ENCODE peak calls at places on chromosomes 4 and X, in five cellular contexts. L, H, I, B and E are unnamed samples.

GRCh38 chrX:57652705-57653104 is 27.4 kb downstream of the NLRP2B start:
- DNase-seq in I (no peak), H (no peak), L (no peak), B (no peak), E (no peak)

GRCh38 chrX:77572322-77572721 is 125.1 kb downstream of the FGF16 start:
- DNase-seq in L (no peak), B (no peak), H (peak; percentile 43), I (peak; percentile 60), E (no peak)

GRCh38 chr4:85445058-85445639 is 29.8 kb upstream of the ARHGAP24 start:
- DNase-seq in B (no peak), L (no peak), I (no peak), H (no peak), E (no peak)

GRCh38 chrX:43870011-43870410 is 12.2 kb downstream of the MAOB start:
- DNase-seq in H (no peak), L (no peak), I (no peak), B (no peak), E (no peak)

GRCh38 chr4:54400802-54401201 is 171.7 kb downstream of the PDGFRA start:
- DNase-seq in B (peak; percentile 13), H (peak; percentile 80), I (peak; percentile 84), L (no peak), E (no peak)

GRCh38 chrX:102043380-102043779 is 82.1 kb upstream of the TCEAL2 start:
- DNase-seq in I (no peak), B (no peak), H (no peak), L (no peak), E (no peak)

GRCh38 chr4:142408003-142408441 is 438.1 kb downstream of the INPP4B start:
- DNase-seq in L (no peak), H (no peak), B (no peak), I (peak; percentile 98), E (no peak)

GRCh38 chrX:70437011-70437410 is 7.6 kb upstream of the DLG3 start:
- DNase-seq in H (no peak), L (no peak), B (no peak), I (no peak), E (no peak)

GRCh38 chr4:10421344-10422055 is 35.7 kb downstream of the ZNF518B start:
- DNase-seq in H (no peak), I (peak; percentile 7), L (no peak), B (no peak), E (no peak)

GRCh38 chrX:118773782-118774181 is 46.4 kb downstream of the IL13RA1 start:
- DNase-seq in B (no peak), L (no peak), H (no peak), I (peak; percentile 92), E (no peak)

GRCh38 chrX:146435472-146435871 is 374.1 kb upstream of the CXorf51B start:
- DNase-seq in B (no peak), H (no peak), L (no peak), I (no peak), E (no peak)

GRCh38 chr4:88592600-88593448 is 544 bp downstream of the HERC3 start:
- DNase-seq in L (peak; percentile 85), B (peak; percentile 84), I (peak; percentile 83), H (peak; percentile 68), E (peak; percentile 78)

GRCh38 chr4:80255374-80256095 is 10.9 kb upstream of the FGF5 start:
- DNase-seq in B (no peak), L (no peak), H (peak; percentile 58), I (peak; percentile 8), E (no peak)

GRCh38 chr4:140252742-140253555 is 99.0 kb upstream of the MAML3 start:
- DNase-seq in L (peak; percentile 97), H (peak; percentile 56), B (peak; percentile 50), I (peak; percentile 78), E (peak; percentile 88)

GRCh38 chr4:108166441-108167315 is 2.1 kb downstream of the LEF1 start:
- DNase-seq in H (no peak), L (peak; percentile 90), B (peak; percentile 83), I (peak; percentile 16), E (peak; percentile 85)

GRCh38 chr4:147942729-147943128 is 210.8 kb downstream of the ARHGAP10 start:
- DNase-seq in I (no peak), L (no peak), H (peak; percentile 47), B (no peak), E (peak; percentile 66)

GRCh38 chr4:22237155-22237751 is 278.6 kb downstream of the ADGRA3 start:
- DNase-seq in H (peak; percentile 13), I (peak; percentile 37), L (peak; percentile 93), B (peak; percentile 8), E (peak; percentile 76)

GRCh38 chrX:131812847-131813825 is 210.0 kb upstream of the STK26 start:
- DNase-seq in I (peak; percentile 21), L (no peak), B (peak; percentile 71), H (peak; percentile 79), E (no peak)

GRCh38 chr4:3041192-3042142 is 32.9 kb downstream of the HTT-AS start:
- DNase-seq in L (peak; percentile 72), B (no peak), I (peak; percentile 63), H (peak; percentile 48), E (no peak)

GRCh38 chrX:71652405-71652804 is 14.9 kb upstream of the LOC101059915 start:
- DNase-seq in B (peak; percentile 65), I (peak; percentile 72), L (peak; percentile 76), H (peak; percentile 59), E (peak; percentile 61)

GRCh38 chrX:115367455-115367854 is 77.9 kb downstream of the LUZP4 start:
- DNase-seq in B (no peak), I (no peak), L (no peak), H (peak; percentile 56), E (no peak)

GRCh38 chr4:8594097-8595038 is 1.8 kb downstream of the CPZ start:
- DNase-seq in L (peak; percentile 89), B (peak; percentile 84), I (peak; percentile 81), H (peak; percentile 72), E (peak; percentile 93)

GRCh38 chr4:56326363-56326762 is 60.9 kb downstream of the AASDH start:
- DNase-seq in I (peak; percentile 41), L (no peak), H (peak; percentile 3), B (no peak), E (no peak)

GRCh38 chrX:53089224-53089842 is 4.6 kb upstream of the KANTR start:
- DNase-seq in L (no peak), I (peak; percentile 62), B (peak; percentile 59), H (peak; percentile 68), E (peak; percentile 52)

GRCh38 chr4:173417833-173418232 is 18.9 kb upstream of the SCRG1 start:
- DNase-seq in B (no peak), I (peak; percentile 82), L (no peak), H (no peak), E (no peak)

GRCh38 chrX:137432609-137433008 is 133.3 kb upstream of the ZIC3 start:
- DNase-seq in L (peak; percentile 86), B (peak; percentile 24), H (no peak), I (peak; percentile 41), E (peak; percentile 51)

GRCh38 chr4:128068927-128069326 is 7.8 kb downstream of the LARP1B start:
- DNase-seq in H (peak; percentile 24), I (peak; percentile 53), B (peak; percentile 45), L (peak; percentile 82), E (peak; percentile 21)

GRCh38 chr4:93829531-93830089 is 1.1 kb downstream of the ATOH1 start:
- DNase-seq in B (no peak), I (no peak), H (no peak), L (peak; percentile 75), E (peak; percentile 76)
- TF ChIP-seq CTCF in B (no peak), I (no peak), H (no peak), L (no peak), E (no peak)

DNA sequence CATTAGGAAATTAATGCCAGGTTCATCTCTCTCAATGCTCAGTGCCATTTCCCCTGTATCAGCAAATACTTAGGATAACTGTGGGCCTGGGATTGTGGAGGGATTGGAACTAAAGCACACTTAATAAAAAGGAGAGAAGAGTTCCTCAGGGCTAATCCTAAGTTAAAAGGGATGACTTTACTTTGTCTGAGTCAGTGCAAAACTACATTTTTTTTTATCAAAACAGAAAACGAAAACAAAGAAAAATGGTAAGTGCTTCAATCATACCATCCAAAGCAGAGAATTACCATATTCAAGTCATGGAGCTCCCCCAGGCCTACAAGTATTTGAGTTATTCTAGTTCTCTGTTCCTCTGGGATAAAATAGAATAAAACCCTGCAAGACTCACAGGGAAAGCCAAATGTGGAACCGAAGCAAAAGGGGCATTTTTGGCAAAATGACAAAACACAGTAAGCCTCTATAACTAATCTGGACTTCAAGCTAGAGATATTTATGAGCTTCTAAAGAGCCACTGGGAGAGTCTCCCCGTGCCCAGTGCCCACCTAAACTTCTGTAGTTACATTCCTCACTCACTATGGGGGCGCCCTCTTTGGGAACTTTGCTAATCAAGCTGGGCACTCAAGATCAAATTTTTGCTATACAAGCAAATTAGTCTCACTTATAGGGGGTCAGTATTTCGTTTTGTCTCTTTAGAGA is 53.4 kb downstream of the PALLD start:
- DNase-seq in H (peak; percentile 31), L (no peak), I (peak; percentile 4), B (no peak), E (no peak)
- H3K9ac ChIP-seq in H (no peak overlapping the region), L (no peak overlapping the region), I (no peak overlapping the region), B (no peak overlapping the region), E (no peak overlapping the region)

GRCh38 chr4:40916880-40917279 is 167.1 kb downstream of the NSUN7 start:
- DNase-seq in H (no peak), I (peak; percentile 23), L (peak; percentile 92), B (peak; percentile 68), E (peak; percentile 44)
- TF ChIP-seq CTCF in H (peak; percentile 2), I (peak; percentile 48), L (peak; percentile 75), B (peak; percentile 61), E (peak; percentile 43)

GRCh38 chr4:25814737-25815136 is 48.1 kb downstream of the SEL1L3 start:
- DNase-seq in H (no peak), L (no peak), I (no peak), B (no peak), E (no peak)

GRCh38 chr4:25815586-25815985 is 47.2 kb downstream of the SEL1L3 start:
- DNase-seq in H (no peak), L (no peak), I (no peak), B (no peak), E (no peak)

GRCh38 chr4:25810815-25811690 is 51.7 kb downstream of the SEL1L3 start:
- DNase-seq in I (peak; percentile 59), H (peak; percentile 54), L (peak; percentile 51), B (no peak), E (no peak)

GRCh38 chr4:25814323-25814722 is 48.5 kb downstream of the SEL1L3 start:
- DNase-seq in B (no peak), H (peak; percentile 63), L (no peak), I (peak; percentile 18), E (no peak)

GRCh38 chr4:25813705-25814104 is 49.1 kb downstream of the SEL1L3 start:
- DNase-seq in B (no peak), I (peak; percentile 60), H (peak; percentile 75), L (peak; percentile 62), E (peak; percentile 38)
- H3K9ac ChIP-seq in B (no peak overlapping the region), I (no peak overlapping the region), H (no peak overlapping the region), L (no peak overlapping the region), E (no peak overlapping the region)